ENCODE peak calls at places on chromosomes 4 and X, in six cellular contexts. F, L, Z, Y, V and R are unnamed samples.

GRCh38 chr4:167219090-167219489 is 15.2 kb downstream of the SPOCK3 start:
- DNase-seq in F (no peak), L (no peak), Z (no peak), Y (no peak), V (no peak), R (no peak)

GRCh38 chrX:41449615-41450014 is 2.5 kb downstream of the NYX start:
- DNase-seq in F (no peak), L (no peak), Z (peak; percentile 16), Y (no peak), V (no peak), R (peak; percentile 19)

GRCh38 chrX:30635630-30636029 is 17.6 kb upstream of the GK start:
- DNase-seq in F (no peak), L (no peak), Z (no peak), Y (no peak), V (no peak), R (peak; percentile 49)

GRCh38 chr4:85866508-85866907 is 391.6 kb downstream of the ARHGAP24 start:
- DNase-seq in F (no peak), L (no peak), Z (no peak), Y (no peak), V (no peak), R (peak; percentile 13)

GRCh38 chr4:144611850-144612249 is 34.1 kb upstream of the HHIP start:
- DNase-seq in F (peak; percentile 9), L (no peak), Z (no peak), Y (no peak), V (no peak), R (peak; percentile 55)

GRCh38 chrX:130799393-130799792 is 103.6 kb downstream of the ENOX2 start:
- DNase-seq in F (no peak), L (no peak), Z (peak; percentile 5), Y (peak; percentile 18), V (no peak), R (peak; percentile 24)

GRCh38 chr4:181272427-181272826 is 970.8 kb upstream of the TENM3 start:
- DNase-seq in F (no peak), L (no peak), Z (no peak), Y (no peak), V (no peak), R (no peak)

GRCh38 chrX:110421499-110422455 is 63.1 kb downstream of the RTL9 start:
- DNase-seq in F (no peak), L (no peak), Z (no peak), Y (no peak), V (peak; percentile 54), R (no peak)

GRCh38 chrX:129900054-129900453 is 5.9 kb upstream of the UTP14A start:
- DNase-seq in F (no peak), L (no peak), Z (no peak), Y (no peak), V (no peak), R (no peak)

GRCh38 chr4:122508083-122508482 is 51.6 kb upstream of the IL2 start:
- DNase-seq in F (no peak), L (no peak), Z (no peak), Y (no peak), V (no peak), R (no peak)

GRCh38 chrX:107686792-107687191 is 58.5 kb downstream of the PRPS1 start:
- DNase-seq in F (no peak), L (peak; percentile 25), Z (peak; percentile 28), Y (no peak), V (no peak), R (peak; percentile 56)

GRCh38 chr4:40686081-40686913 is 56.6 kb upstream of the RBM47 start:
- DNase-seq in F (no peak), L (no peak), Z (no peak), Y (no peak), V (no peak), R (no peak)

GRCh38 chr4:40939826-40940225 is 190.1 kb downstream of the NSUN7 start:
- DNase-seq in F (no peak), L (no peak), Z (no peak), Y (no peak), V (no peak), R (no peak)

GRCh38 chr4:159829184-159829583 is 726.3 kb downstream of the RAPGEF2 start:
- DNase-seq in F (no peak), L (no peak), Z (no peak), Y (no peak), V (no peak), R (no peak)

GRCh38 chrX:118755633-118756032 is 28.2 kb downstream of the IL13RA1 start:
- DNase-seq in F (no peak), L (no peak), Z (no peak), Y (no peak), V (no peak), R (no peak)

GRCh38 chr4:17544205-17544604 is 29.2 kb downstream of the CLRN2 start:
- DNase-seq in F (no peak), L (no peak), Z (no peak), Y (no peak), V (peak; percentile 40), R (no peak)

GRCh38 chr4:76074468-76074867 is at the start of gene ART3:
- DNase-seq in F (no peak), L (no peak), Z (no peak), Y (no peak), V (no peak), R (peak; percentile 37)

GRCh38 chr4:80069837-80070788 is 2.9 kb downstream of the ANTXR2 start:
- DNase-seq in F (no peak), L (no peak), Z (peak; percentile 22), Y (no peak), V (no peak), R (peak; percentile 35)

GRCh38 chrX:150627957-150628356 is 59.5 kb downstream of the MTM1 start:
- DNase-seq in F (no peak), L (no peak), Z (no peak), Y (no peak), V (no peak), R (no peak)

GRCh38 chr4:83248486-83248885 is 36.1 kb downstream of the COQ2 start:
- DNase-seq in F (no peak), L (no peak), Z (peak; percentile 42), Y (no peak), V (no peak), R (no peak)

GRCh38 chr4:119671205-119671604 is 42.6 kb upstream of the PDE5A start:
- DNase-seq in F (no peak), L (no peak), Z (no peak), Y (no peak), V (no peak), R (no peak)

DNA sequence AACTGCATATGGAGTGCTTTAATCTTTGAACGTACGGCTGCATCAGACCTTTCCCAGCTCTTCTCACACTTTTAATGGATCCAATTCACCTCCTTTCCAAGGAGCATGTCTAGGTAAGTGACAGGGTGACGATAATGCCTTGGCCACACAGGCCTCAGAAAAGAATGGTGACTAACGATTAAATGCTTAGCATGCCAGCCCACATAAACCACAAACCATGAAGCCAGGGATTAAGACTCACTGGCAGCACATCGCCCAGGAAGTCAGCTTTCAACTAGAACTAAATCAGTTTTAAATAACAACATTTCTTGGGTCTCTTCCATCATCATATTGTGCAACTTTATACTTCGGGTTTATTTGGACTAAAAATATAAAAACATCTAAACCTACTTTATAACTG is 28.7 kb downstream of the INPP4B start:
- DNase-seq in F (peak; percentile 17), L (peak; percentile 81), Z (peak; percentile 92), Y (peak; percentile 88), V (peak; percentile 35), R (peak; percentile 80)
- H3K4me3 ChIP-seq in F (no peak overlapping the region), L (peak overlapping the region; percentile 37), Z (no peak overlapping the region), Y (no peak overlapping the region), V (peak overlapping the region; percentile 0), R (no peak overlapping the region)

GRCh38 chr4:48949086-48949485 is 37.0 kb upstream of the CWH43 start:
- DNase-seq in F (no peak), L (no peak), Z (no peak), Y (no peak), V (no peak), R (no peak)

GRCh38 chr4:48949518-48950207 is 36.4 kb upstream of the CWH43 start:
- DNase-seq in F (no peak), L (no peak), Z (peak; percentile 40), Y (no peak), V (no peak), R (no peak)

GRCh38 chr4:48945981-48946380 is 39.4 kb upstream of the OCIAD2 start:
- DNase-seq in F (no peak), L (no peak), Z (no peak), Y (no peak), V (no peak), R (no peak)

GRCh38 chr4:48944659-48945290 is 38.2 kb upstream of the OCIAD2 start:
- DNase-seq in F (peak; percentile 30), L (no peak), Z (no peak), Y (no peak), V (no peak), R (no peak)

DNA sequence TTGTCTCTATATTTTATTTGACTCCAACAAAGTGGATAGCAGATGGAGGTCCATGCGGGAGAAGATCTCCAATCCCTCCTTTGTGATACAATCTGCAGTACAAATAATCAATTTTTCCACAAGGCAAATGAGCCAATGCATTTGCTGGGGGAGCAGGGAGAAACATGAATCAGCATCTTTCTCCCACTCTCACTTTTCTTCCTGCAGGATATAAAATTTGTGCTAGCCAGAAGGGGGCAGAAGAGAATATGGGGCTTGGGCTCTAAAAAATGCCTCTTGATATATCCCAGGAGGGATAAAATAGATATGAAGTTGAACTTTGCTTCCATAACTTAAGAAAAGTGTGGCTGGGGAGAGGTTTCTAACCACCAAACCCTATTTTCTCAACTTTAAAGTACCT is 38.3 kb upstream of the CWH43 start:
- DNase-seq in F (no peak), L (no peak), Z (no peak), Y (no peak), V (no peak), R (no peak)
- TF ChIP-seq CTCF in F (no peak), L (no peak), Z (no peak), Y (peak; percentile 15), V (no peak), R (peak; percentile 7)

DNA sequence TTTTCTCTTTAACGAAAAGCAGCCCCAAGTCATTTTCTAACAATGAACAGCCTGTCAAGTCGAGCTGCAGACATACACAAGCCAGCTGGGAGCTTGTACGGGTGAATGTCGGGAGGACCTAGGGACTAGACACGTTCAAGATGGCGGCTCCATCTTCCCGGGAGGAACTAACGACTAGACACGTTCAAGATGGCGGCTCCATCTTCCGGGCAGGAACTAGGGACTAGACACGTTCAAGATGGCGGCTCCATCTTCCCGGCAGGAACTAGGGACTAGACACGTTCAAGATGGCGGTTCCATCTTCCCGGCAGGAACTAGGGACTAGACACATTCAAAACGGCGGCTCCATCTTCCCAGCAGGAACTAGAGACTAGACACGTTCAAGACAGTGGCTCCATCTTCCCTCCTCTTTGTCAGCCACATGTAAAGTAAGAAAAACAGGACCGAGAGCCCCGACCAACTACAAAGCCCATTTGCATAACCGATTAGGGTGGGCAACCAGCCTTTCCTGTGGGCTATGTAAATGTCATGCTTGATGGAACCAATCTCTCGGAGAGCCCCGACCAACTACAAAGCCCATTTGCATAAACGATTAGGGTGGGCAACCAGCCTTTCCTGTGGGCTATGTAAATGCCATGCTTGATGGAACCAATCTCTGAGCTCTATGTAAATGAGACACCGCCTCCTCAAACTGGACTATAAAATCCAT is 175.5 kb downstream of the DHRSX start:
- DNase-seq in F (no peak), L (peak; percentile 90), Z (peak; percentile 90), Y (peak; percentile 76), V (peak; percentile 83), R (peak; percentile 72)
- H3K4me3 ChIP-seq in F (no peak overlapping the region), L (peak overlapping the region; percentile 61), Z (peak overlapping the region; percentile 51), Y (peak overlapping the region; percentile 57), V (peak overlapping the region; percentile 75), R (peak overlapping the region; percentile 38)

DNA sequence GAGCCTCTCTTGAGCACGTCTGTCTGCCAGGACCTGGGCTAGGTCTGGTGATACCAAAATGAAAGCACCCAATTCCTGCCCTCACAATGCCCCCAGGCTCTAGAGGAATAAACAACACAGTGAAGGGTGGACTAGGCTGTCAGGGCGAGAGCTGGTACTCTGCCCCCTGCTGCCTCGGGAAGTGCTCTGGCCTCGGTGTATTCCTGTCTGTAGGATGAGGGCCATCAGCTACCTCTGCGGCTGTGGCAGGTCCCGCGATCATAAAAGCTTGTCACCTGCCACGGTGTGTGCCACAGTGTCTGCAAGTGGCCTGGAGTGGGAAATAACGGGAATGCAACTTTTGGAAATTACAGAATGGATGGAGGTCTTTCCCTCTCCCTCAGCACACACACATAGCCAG is 159.3 kb upstream of the PSAPL1 start:
- DNase-seq in F (no peak), L (no peak), Z (no peak), Y (no peak), V (no peak), R (no peak)
- TF ChIP-seq CTCF in F (no peak), L (no peak), Z (no peak), Y (peak; percentile 21), V (no peak), R (no peak)